ENCODE peak calls at places on chromosomes 13 and 19, in four cellular contexts. Q is IMR-90, G is uterus, I is right cardiac atrium. U is an unnamed sample. For H3K9me3, the result is how much of the 10 kb centered on the place peaks cover.

GRCh38 chr13:75050419-75051066 is 431.4 kb downstream of the TBC1D4 start:
- DNase-seq in Q (peak), G (no peak), I (no peak), U (no peak)

GRCh38 chr19:56115490-56115889 is 5.6 kb downstream of the ZNF787 start:
- DNase-seq in I (no peak), G (no peak), Q (no peak), U (no peak)

GRCh38 chr13:42816538-42816937 is 35.2 kb downstream of the FAM216B start:
- DNase-seq in G (no peak), Q (no peak), I (no peak), U (no peak)

GRCh38 chr19:45424191-45425058 is 708 bp upstream of the ERCC1 start:
- DNase-seq in I (peak), G (peak), Q (peak), U (peak)

GRCh38 chr13:110824901-110825300 is 90.0 kb downstream of the ANKRD10 start:
- DNase-seq in I (no peak), G (no peak), Q (no peak), U (no peak)

GRCh38 chr13:113044431-113045114 is 61.0 kb upstream of the F7 start:
- DNase-seq in I (no peak), Q (no peak), G (no peak), U (peak)

GRCh38 chr13:73598021-73598712 is 536.0 kb downstream of the KLF12 start:
- DNase-seq in G (no peak), Q (peak), I (no peak), U (no peak)

GRCh38 chr19:38683393-38684077 is 36.1 kb downstream of the ACTN4 start:
- DNase-seq in I (no peak), Q (peak), G (peak), U (peak)

GRCh38 chr13:26561636-26562537 is 4.4 kb downstream of the WASF3 start:
- DNase-seq in G (no peak), Q (peak), I (no peak), U (no peak)

GRCh38 chr13:27665333-27665732 is 43.6 kb downstream of the POLR1D start:
- DNase-seq in I (no peak), G (no peak), Q (peak), U (no peak)

GRCh38 chr13:85541476-85541875 is 257.7 kb downstream of the SLITRK6 start:
- DNase-seq in Q (no peak), I (no peak), G (no peak), U (no peak)

GRCh38 chr19:56106397-56106849 is 14.7 kb downstream of the ZNF787 start:
- DNase-seq in G (no peak), I (peak), Q (no peak), U (no peak)

GRCh38 chr13:112133489-112134149 is 66.7 kb downstream of the SOX1 start:
- DNase-seq in G (no peak), I (no peak), Q (no peak), U (no peak)

GRCh38 chr13:114229486-114229885 is 5.2 kb upstream of the CDC16 start:
- DNase-seq in G (no peak), I (no peak), Q (no peak), U (no peak)

GRCh38 chr13:109790951-109791605 is 4.7 kb upstream of the IRS2 start:
- DNase-seq in I (no peak), Q (peak), G (no peak), U (peak)

GRCh38 chr13:105196052-105196451 is 1339.4 kb downstream of the EFNB2 start:
- DNase-seq in G (no peak), I (no peak), Q (peak), U (no peak)

GRCh38 chr13:72146816-72147215 is 279.8 kb upstream of the DACH1 start:
- DNase-seq in Q (no peak), G (no peak), I (no peak), U (no peak)

GRCh38 chr13:19998960-19999359 is 40.4 kb downstream of the ZMYM2 start:
- DNase-seq in I (no peak), Q (no peak), G (no peak), U (no peak)

GRCh38 chr13:99281811-99282263 is 23.7 kb upstream of the GPR18 start:
- DNase-seq in G (no peak), Q (no peak), I (peak), U (peak)

GRCh38 chr13:28181413-28181812 is 43.1 kb downstream of the PAN3 start:
- DNase-seq in G (no peak), I (no peak), Q (peak), U (no peak)

GRCh38 chr13:87798536-87798935 is 127.4 kb downstream of the SLITRK5 start:
- DNase-seq in Q (no peak), I (no peak), G (no peak), U (no peak)

GRCh38 chr19:31905980-31906948 is 439.1 kb upstream of the ZNF507 start:
- DNase-seq in I (peak), Q (no peak), G (peak), U (peak)

GRCh38 chr19:5060591-5061339 is 91.9 kb downstream of the KDM4B start:
- DNase-seq in I (peak), Q (no peak), G (peak), U (no peak)

GRCh38 chr13:70964124-70964523 is 855.9 kb upstream of the KLHL1 start:
- DNase-seq in Q (no peak), I (no peak), G (no peak), U (no peak)

GRCh38 chr19:33674575-33675367 is 53.0 kb downstream of the CHST8 start:
- DNase-seq in I (no peak), Q (no peak), G (no peak), U (no peak)

GRCh38 chr19:6087074-6087506 is 23.2 kb downstream of the RFX2 start:
- DNase-seq in G (no peak), I (no peak), Q (no peak), U (no peak)

GRCh38 chr13:107968470-107968869 is 246.9 kb downstream of the LIG4 start:
- DNase-seq in Q (no peak), G (no peak), I (no peak), U (no peak)

GRCh38 chr13:107964356-107964755 is 251.0 kb downstream of the LIG4 start:
- DNase-seq in G (no peak), I (no peak), Q (no peak), U (no peak)

GRCh38 chr13:107969551-107969950 is 245.8 kb downstream of the LIG4 start:
- DNase-seq in Q (no peak), I (no peak), G (no peak), U (no peak)
- H3K9me3 ChIP-seq in Q (under half), I (under half), G (under half), U (under half)

DNA sequence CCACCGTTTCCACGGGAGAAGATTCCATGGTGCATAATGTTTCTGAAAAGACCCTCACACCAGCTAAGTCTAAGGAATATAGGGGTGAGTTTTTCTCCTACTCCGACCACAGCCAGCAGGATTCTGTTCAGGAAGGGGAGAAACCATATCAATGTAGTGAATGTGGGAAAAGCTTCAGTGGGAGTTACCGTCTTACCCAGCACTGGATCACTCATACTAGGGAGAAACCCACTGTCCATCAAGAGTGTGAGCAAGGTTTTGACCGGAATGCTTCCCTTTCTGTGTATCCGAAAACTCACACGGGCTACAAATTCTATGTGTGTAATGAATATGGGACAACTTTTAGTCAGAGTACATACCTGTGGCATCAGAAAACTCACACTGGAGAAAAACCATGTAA is 19.1 kb downstream of the ZNF473 start:
- DNase-seq in Q (no peak), G (no peak), I (no peak), U (no peak)
- H3K9me3 ChIP-seq in Q (half or more), G (half or more), I (under half), U (under half)

GRCh38 chr19:37127999-37128820 is 44.3 kb downstream of the ZNF585A start:
- DNase-seq in Q (no peak), I (no peak), G (no peak), U (no peak)
- H3K9me3 ChIP-seq in Q (half or more), I (under half), G (half or more), U (half or more)

DNA sequence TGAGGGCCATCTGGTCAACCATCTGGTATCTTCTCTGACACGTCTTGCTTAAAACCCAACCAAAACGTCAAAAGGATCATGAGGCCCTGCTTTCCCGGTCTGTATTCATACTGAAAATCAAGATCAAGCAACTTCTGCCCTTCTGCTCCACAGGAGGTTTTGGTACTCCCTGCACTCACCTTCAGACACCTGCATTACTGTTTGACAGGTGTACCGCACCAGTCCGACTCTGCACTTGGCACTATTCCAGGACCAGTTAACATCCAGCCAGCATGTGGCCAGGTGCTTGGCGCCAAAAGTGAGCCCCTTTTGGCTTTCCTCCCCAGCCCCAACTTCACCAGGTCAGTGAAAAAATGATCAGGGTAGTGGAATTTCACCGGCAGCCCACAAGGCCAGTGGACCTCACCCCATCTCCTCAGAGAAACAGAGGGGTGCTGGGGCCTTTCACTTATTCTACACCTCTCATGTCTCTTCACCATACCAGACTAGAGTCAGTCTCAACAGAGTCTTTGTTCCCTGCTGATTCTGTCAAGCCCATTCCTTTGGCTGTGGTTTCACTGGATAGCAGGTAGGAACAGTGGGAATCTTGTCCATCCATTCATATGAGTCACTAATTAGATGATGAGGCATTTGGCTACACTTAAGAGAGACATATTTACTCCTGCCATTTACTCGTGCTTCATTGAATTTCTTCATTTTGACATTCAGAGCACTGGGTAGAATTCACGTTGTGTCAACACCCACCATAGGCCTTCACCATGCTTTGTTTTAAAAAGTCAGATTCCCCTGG is 85.3 kb downstream of the ZNF726 start:
- DNase-seq in I (no peak), G (no peak), Q (no peak), U (no peak)
- H3K9me3 ChIP-seq in I (under half), G (under half), Q (half or more), U (under half)

DNA sequence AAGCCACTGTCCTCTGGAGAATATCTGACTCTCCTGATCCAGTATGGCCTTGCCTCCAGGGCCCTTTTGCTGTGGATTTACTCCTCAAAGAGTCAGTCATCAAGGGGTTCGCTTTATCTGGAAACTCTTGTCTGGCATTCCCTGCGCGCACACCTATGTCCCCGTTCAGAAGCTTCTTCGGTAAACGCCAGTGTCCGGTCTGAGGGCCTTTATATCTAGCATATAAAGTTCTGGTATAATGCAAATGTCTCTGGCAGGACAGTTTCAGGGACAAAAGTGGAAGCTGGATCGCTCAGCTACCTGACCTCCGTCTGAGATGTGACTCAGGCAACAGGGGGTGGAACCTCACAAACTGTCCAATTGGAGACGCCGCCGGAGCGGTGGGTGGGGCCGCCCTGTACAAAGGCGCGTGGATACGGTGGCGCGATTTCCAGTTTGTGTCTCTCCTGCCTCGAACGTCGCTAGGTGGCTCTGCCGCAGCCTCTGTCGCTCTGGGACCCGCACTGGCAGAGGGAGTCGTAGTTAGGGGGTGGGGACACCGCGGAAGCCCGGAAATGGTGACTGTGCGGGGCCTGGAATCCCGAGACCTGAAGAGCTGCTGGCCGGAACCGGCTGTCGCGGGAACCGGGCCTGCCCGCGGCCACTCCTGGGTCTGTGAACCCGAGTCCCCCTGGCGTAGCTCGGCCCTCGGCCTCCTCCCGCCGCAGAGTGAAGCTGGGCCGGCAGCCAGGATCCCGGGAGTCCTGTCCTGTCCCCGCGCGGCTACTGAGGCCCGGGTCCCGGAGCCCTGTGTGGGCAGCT is 10.6 kb upstream of the ZNF709 start:
- DNase-seq in G (peak), I (peak), Q (peak), U (peak)
- H3K9me3 ChIP-seq in G (under half), I (under half), Q (under half), U (under half)